ENCODE peak calls at places on chromosomes 5 and 9, in nine cellular contexts. Y is keratinocyte, D is colonic mucosa, S is cardiac muscle cell, B is astrocyte, N is GM12878, V is spleen, T is body of pancreas, E is BE2C. M is an unnamed sample. For H3K27me3, the result is how much of the 10 kb centered on the place peaks cover.

GRCh38 chr9:33310748-33311147 is 20.4 kb downstream of the NFX1 start:
- DNase-seq in Y (no peak), D (no peak), S (no peak), B (no peak), N (no peak), V (no peak), T (no peak), E (no peak), M (no peak)

GRCh38 chr9:1273859-1274258 is 223.7 kb downstream of the DMRT2 start:
- DNase-seq in Y (no peak), D (no peak), S (no peak), B (no peak), N (no peak), V (no peak), T (no peak), E (no peak), M (peak)

GRCh38 chr5:172878585-172879433 is 44.8 kb downstream of the ERGIC1 start:
- DNase-seq in Y (no peak), D (no peak), S (no peak), B (peak), N (no peak), V (no peak), T (peak), E (no peak), M (no peak)

GRCh38 chr9:129946596-129946995 is 96.4 kb downstream of the FNBP1 start:
- DNase-seq in Y (no peak), D (no peak), S (no peak), B (no peak), N (no peak), V (no peak), T (no peak), E (no peak), M (no peak)

GRCh38 chr5:112917453-112918005 is 4.5 kb downstream of the REEP5 start:
- DNase-seq in Y (no peak), D (no peak), S (peak), B (no peak), N (no peak), V (no peak), T (no peak), E (peak), M (peak)

GRCh38 chr9:127754099-127754760 is 19.1 kb upstream of the TOR2A start:
- DNase-seq in Y (no peak), D (no peak), S (no peak), B (no peak), N (no peak), V (no peak), T (no peak), E (peak), M (no peak)

GRCh38 chr5:153866176-153866575 is 172.5 kb downstream of the FAM114A2 start:
- DNase-seq in Y (no peak), D (no peak), S (no peak), B (no peak), N (no peak), V (no peak), T (no peak), E (no peak), M (no peak)

GRCh38 chr9:93949694-93950449 is 5.3 kb downstream of the BARX1 start:
- DNase-seq in Y (no peak), D (no peak), S (no peak), B (no peak), N (no peak), V (no peak), T (no peak), E (no peak), M (no peak)

GRCh38 chr5:172437445-172438303 is 16.7 kb downstream of the SH3PXD2B start:
- DNase-seq in Y (no peak), D (peak), S (peak), B (peak), N (no peak), V (no peak), T (peak), E (peak), M (peak)

GRCh38 chr5:108303611-108304010 is 78.3 kb downstream of the FBXL17 start:
- DNase-seq in Y (no peak), D (no peak), S (no peak), B (no peak), N (no peak), V (no peak), T (no peak), E (no peak), M (peak)

GRCh38 chr9:127506117-127506813 is 55.0 kb downstream of the LRSAM1 start:
- DNase-seq in Y (no peak), D (no peak), S (no peak), B (no peak), N (no peak), V (no peak), T (no peak), E (no peak), M (no peak)

GRCh38 chr9:117772960-117773359 is 68.8 kb downstream of the TLR4 start:
- DNase-seq in Y (no peak), D (peak), S (peak), B (peak), N (no peak), V (no peak), T (no peak), E (peak), M (peak)

GRCh38 chr5:172005708-172006377 is 595 bp downstream of the FBXW11 start:
- DNase-seq in Y (no peak), D (peak), S (peak), B (no peak), N (no peak), V (peak), T (peak), E (peak), M (peak)

GRCh38 chr9:19117039-19117716 is 10.1 kb downstream of the PLIN2 start:
- DNase-seq in Y (no peak), D (no peak), S (peak), B (no peak), N (no peak), V (no peak), T (no peak), E (no peak), M (peak)

GRCh38 chr5:158390556-158390955 is 531.6 kb upstream of the CLINT1 start:
- DNase-seq in Y (no peak), D (no peak), S (peak), B (peak), N (no peak), V (no peak), T (no peak), E (no peak), M (peak)

GRCh38 chr5:54742417-54742889 is 224.9 kb downstream of the SNX18 start:
- DNase-seq in Y (peak), D (peak), S (peak), B (peak), N (no peak), V (no peak), T (peak), E (peak), M (peak)

GRCh38 chr9:109411818-109412352 is 86.2 kb downstream of the PTPN3 start:
- DNase-seq in Y (no peak), D (no peak), S (peak), B (peak), N (peak), V (no peak), T (no peak), E (peak), M (peak)

GRCh38 chr5:41835625-41836024 is 34.6 kb downstream of the OXCT1 start:
- DNase-seq in Y (no peak), D (no peak), S (peak), B (peak), N (no peak), V (no peak), T (peak), E (peak), M (peak)

GRCh38 chr9:21402387-21403247 is 6.3 kb upstream of the IFNA8 start:
- DNase-seq in Y (no peak), D (no peak), S (peak), B (no peak), N (no peak), V (peak), T (no peak), E (no peak), M (no peak)

GRCh38 chr5:58507715-58508114 is 16.5 kb downstream of the GAPT start:
- DNase-seq in Y (no peak), D (no peak), S (no peak), B (no peak), N (no peak), V (no peak), T (no peak), E (no peak), M (no peak)

GRCh38 chr9:116134981-116135380 is 18.6 kb upstream of the PAPPA start:
- DNase-seq in Y (no peak), D (no peak), S (no peak), B (no peak), N (no peak), V (no peak), T (no peak), E (no peak), M (no peak)

GRCh38 chr5:55308254-55308836 is 556 bp downstream of the MTREX start:
- DNase-seq in Y (no peak), D (peak), S (peak), B (no peak), N (no peak), V (no peak), T (peak), E (peak), M (peak)

GRCh38 chr9:136784249-136784996 is 6.7 kb upstream of the TMEM141 start:
- DNase-seq in Y (no peak), D (peak), S (peak), B (no peak), N (no peak), V (no peak), T (peak), E (peak), M (no peak)

GRCh38 chr5:133746834-133747233 is 134.5 kb upstream of the FSTL4 start:
- DNase-seq in Y (no peak), D (no peak), S (no peak), B (no peak), N (no peak), V (no peak), T (no peak), E (peak), M (no peak)

GRCh38 chr9:20570086-20570485 is 52.2 kb downstream of the MLLT3 start:
- DNase-seq in Y (no peak), D (no peak), S (no peak), B (no peak), N (no peak), V (no peak), T (no peak), E (no peak), M (peak)

GRCh38 chr9:35757527-35758275 is 3.6 kb upstream of the MSMP start:
- DNase-seq in Y (no peak), D (no peak), S (no peak), B (no peak), N (no peak), V (no peak), T (peak), E (no peak), M (peak)

GRCh38 chr5:110925398-110925797 is 146.1 kb upstream of the TSLP start:
- DNase-seq in Y (no peak), D (no peak), S (peak), B (peak), N (no peak), V (no peak), T (no peak), E (no peak), M (peak)

GRCh38 chr5:131628990-131629389 is 6.0 kb downstream of the RAPGEF6 start:
- DNase-seq in Y (no peak), D (no peak), S (no peak), B (peak), N (no peak), V (no peak), T (no peak), E (no peak), M (peak)

GRCh38 chr9:77673912-77674791 is 26.0 kb upstream of the GNA14 start:
- DNase-seq in Y (no peak), D (peak), S (peak), B (no peak), N (no peak), V (no peak), T (no peak), E (no peak), M (no peak)

GRCh38 chr5:71932649-71933338 is 174.5 kb upstream of the MAP1B start:
- DNase-seq in Y (no peak), D (peak), S (peak), B (peak), N (no peak), V (no peak), T (peak), E (peak), M (peak)

GRCh38 chr9:89811356-89811755 is 206.5 kb downstream of the GADD45G start:
- DNase-seq in Y (no peak), D (no peak), S (no peak), B (no peak), N (no peak), V (no peak), T (no peak), E (no peak), M (no peak)

GRCh38 chr5:57751710-57752109 is 269.1 kb upstream of the ACTBL2 start:
- DNase-seq in Y (no peak), D (no peak), S (peak), B (no peak), N (no peak), V (no peak), T (no peak), E (no peak), M (no peak)

GRCh38 chr5:54969856-54970828 is 15.3 kb downstream of the ESM1 start:
- DNase-seq in Y (no peak), D (no peak), S (no peak), B (peak), N (no peak), V (no peak), T (no peak), E (no peak), M (no peak)

GRCh38 chr5:59724482-59725392 is 168.8 kb downstream of the PDE4D start:
- DNase-seq in Y (no peak), D (peak), S (peak), B (no peak), N (no peak), V (no peak), T (peak), E (peak), M (peak)

GRCh38 chr5:36777105-36777757 is 99.3 kb upstream of the NIPBL start:
- DNase-seq in Y (no peak), D (peak), S (peak), B (peak), N (no peak), V (no peak), T (peak), E (peak), M (peak)
- TF ChIP-seq CTCF in Y (peak), D (peak), S (peak), B (peak), N (peak), V (no peak), T (peak), E (peak), M (peak)

DNA sequence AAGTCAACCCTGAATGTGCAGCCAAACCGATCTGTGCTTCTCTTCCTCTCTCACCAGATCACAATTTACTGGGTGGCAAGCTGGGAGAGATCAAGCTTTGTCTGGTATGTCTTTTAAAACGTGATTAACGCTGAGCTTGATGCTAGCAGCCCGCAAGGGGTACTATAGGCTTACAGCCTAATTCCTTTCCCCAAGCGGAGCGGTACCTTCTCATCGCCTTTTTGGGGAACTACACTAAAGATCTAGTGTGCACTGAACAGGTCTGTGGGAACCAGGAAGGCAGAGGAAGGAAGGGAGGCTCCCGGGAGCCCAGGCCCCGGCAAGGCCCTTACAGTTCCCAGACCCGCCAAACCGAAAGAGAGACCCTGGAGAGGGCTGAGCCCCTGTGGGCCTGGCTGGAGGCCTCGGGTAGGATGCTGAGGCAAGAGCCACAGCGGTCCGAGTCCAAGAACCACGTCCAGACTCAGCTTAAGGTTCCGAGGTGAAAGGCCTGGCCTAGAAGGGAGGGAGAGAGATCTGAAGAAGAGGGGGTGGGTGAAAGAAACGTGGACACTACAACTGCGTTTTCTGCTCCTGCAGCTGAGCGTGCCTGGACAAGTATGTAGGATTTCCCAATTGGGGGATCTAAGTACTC is 2.7 kb downstream of the NR2F1-AS1 start:
- DNase-seq in Y (no peak), D (no peak), S (no peak), B (peak), N (no peak), V (no peak), T (no peak), E (no peak), M (peak)
- H3K4me3 ChIP-seq in Y (no peak), D (no peak), S (no peak), B (peak), N (no peak), V (no peak), T (no peak), E (no peak), M (no peak)

GRCh38 chr9:37007295-37007694 is 26.8 kb downstream of the PAX5 start:
- DNase-seq in Y (no peak), D (no peak), S (no peak), B (no peak), N (no peak), V (peak), T (no peak), E (no peak), M (no peak)
- H3K27me3 ChIP-seq in Y (half or more), D (under half), S (half or more), B (half or more), N (under half), V (under half), T (under half), E (under half), M (under half)

GRCh38 chr5:123369371-123369968 is 53.7 kb downstream of the CEP120 start:
- DNase-seq in Y (no peak), D (no peak), S (no peak), B (no peak), N (no peak), V (no peak), T (no peak), E (no peak), M (no peak)

GRCh38 chr5:123367739-123368138 is 55.5 kb downstream of the CEP120 start:
- DNase-seq in Y (no peak), D (no peak), S (peak), B (peak), N (no peak), V (no peak), T (no peak), E (no peak), M (peak)

DNA sequence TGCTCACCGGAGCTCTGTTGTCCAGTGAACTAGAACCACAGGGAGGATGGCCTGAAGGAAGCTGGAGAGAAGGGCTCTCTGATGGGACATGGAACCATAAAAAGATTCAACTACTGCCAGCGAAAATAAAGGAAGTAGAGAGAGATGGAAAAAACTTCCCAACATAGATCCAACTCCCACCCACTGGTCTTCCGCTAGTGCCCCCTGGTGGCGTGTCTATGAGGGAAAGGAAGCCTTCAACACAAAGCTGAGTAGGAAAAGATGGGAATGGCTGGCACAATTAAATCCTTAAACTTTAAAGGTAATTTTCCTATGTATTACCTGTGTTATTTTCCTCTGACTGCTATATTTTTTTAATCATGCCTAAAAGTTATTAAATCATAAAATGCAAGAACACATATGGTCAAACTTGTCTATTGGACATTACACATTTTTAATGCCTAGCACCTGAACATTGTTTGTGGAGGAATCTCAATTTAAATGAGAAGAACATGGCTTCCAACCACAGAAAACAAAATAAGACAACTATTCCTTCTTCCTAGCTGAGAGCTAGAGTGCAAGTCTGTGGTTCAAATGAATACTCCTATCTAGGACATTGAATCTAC is 51.5 kb downstream of the CEP120 start:
- DNase-seq in Y (no peak), D (peak), S (peak), B (no peak), N (no peak), V (peak), T (peak), E (peak), M (peak)
- TF ChIP-seq CTCF in Y (peak), D (peak), S (peak), B (peak), N (peak), V (no peak), T (peak), E (peak), M (peak)

M was measured in bronchial epithelial cell.